ENCODE peak calls at places on chromosomes 5 and 9, in seven cellular contexts. G, H, Y, V, D, R and U are unnamed samples.
A peak's percentile ranks its signal among the peaks of the same experiment; 100 is the strongest.

GRCh38 chr5:76514254-76514653 is 108.9 kb downstream of the F2RL2 start:
- DNase-seq in G (no peak), V (no peak), R (no peak), D (no peak), H (no peak), Y (no peak), U (peak; percentile 16)

GRCh38 chr5:68271124-68271523 is 55.6 kb downstream of the PIK3R1 start:
- DNase-seq in H (no peak), V (no peak), D (no peak), G (no peak), R (no peak), Y (no peak), U (no peak)

GRCh38 chr9:23011669-23012068 is 565.0 kb downstream of the DMRTA1 start:
- DNase-seq in D (no peak), V (no peak), H (no peak), R (no peak), Y (no peak), G (no peak), U (no peak)

GRCh38 chr9:113687680-113688371 is 188.3 kb upstream of the ZNF618 start:
- DNase-seq in D (no peak), G (no peak), H (no peak), Y (no peak), V (no peak), R (no peak), U (peak; percentile 13)

GRCh38 chr9:134525841-134526797 is 115.5 kb upstream of the COL5A1 start:
- DNase-seq in H (no peak), G (no peak), D (no peak), V (no peak), Y (no peak), R (peak; percentile 66), U (no peak)

GRCh38 chr5:124235576-124235975 is 510.9 kb downstream of the ZNF608 start:
- DNase-seq in V (peak; percentile 38), G (no peak), R (no peak), D (no peak), Y (no peak), H (no peak), U (no peak)

GRCh38 chr5:124644138-124644537 is 102.3 kb downstream of the ZNF608 start:
- DNase-seq in G (no peak), H (no peak), D (peak; percentile 67), R (no peak), V (no peak), Y (no peak), U (no peak)

GRCh38 chr5:76952795-76953536 is at the start of gene CRHBP:
- DNase-seq in D (no peak), G (no peak), Y (no peak), V (no peak), R (no peak), H (no peak), U (no peak)

GRCh38 chr5:5882706-5883105 is 460.2 kb downstream of the ICE1 start:
- DNase-seq in Y (no peak), G (no peak), V (no peak), H (no peak), R (no peak), D (no peak), U (no peak)

GRCh38 chr9:90870646-90871326 is 69.2 kb downstream of the SYK start:
- DNase-seq in D (peak; percentile 52), R (no peak), G (peak; percentile 43), H (no peak), Y (peak; percentile 20), V (no peak), U (peak; percentile 43)